ENCODE peak calls at places on chromosomes 1 and 21, in four cellular contexts. X is A549, J is HepG2, E is K562. B is an unnamed sample.

GRCh38 chr1:18540136-18540765 is 59.5 kb downstream of the KLHDC7A start:
- DNase-seq in X (no peak), J (no peak), E (no peak), B (no peak)

GRCh38 chr1:55631508-55631907 is 416.3 kb upstream of the USP24 start:
- DNase-seq in X (no peak), J (no peak), E (no peak), B (peak)

GRCh38 chr1:38991638-38992449 is 768 bp downstream of the AKIRIN1 start:
- DNase-seq in X (peak), J (no peak), E (peak), B (no peak)

GRCh38 chr1:44603718-44604117 is 70.6 kb downstream of the TMEM53 start:
- DNase-seq in X (no peak), J (no peak), E (no peak), B (no peak)

GRCh38 chr1:235632538-235633219 is 16.9 kb downstream of the GNG4 start:
- DNase-seq in X (no peak), J (no peak), E (no peak), B (peak)

GRCh38 chr1:39572379-39573096 is 4.1 kb downstream of the PABPC4 start:
- DNase-seq in X (no peak), J (no peak), E (no peak), B (no peak)

GRCh38 chr1:157994704-157995540 is 1.5 kb downstream of the KIRREL1 start:
- DNase-seq in X (no peak), J (no peak), E (no peak), B (peak)

GRCh38 chr1:22597996-22598395 is 34.7 kb downstream of the EPHA8 start:
- DNase-seq in X (no peak), J (no peak), E (no peak), B (no peak)

GRCh38 chr21:41831453-41831831 is 47.7 kb downstream of the PRDM15 start:
- DNase-seq in X (no peak), J (no peak), E (no peak), B (no peak)

GRCh38 chr1:16063226-16063829 is 10.1 kb downstream of the FAM131C start:
- DNase-seq in X (no peak), J (no peak), E (no peak), B (no peak)

GRCh38 chr1:185245466-185245865 is 71.6 kb downstream of the IVNS1ABP start:
- DNase-seq in X (no peak), J (no peak), E (no peak), B (no peak)

GRCh38 chr1:59017501-59018231 is 233.8 kb upstream of the JUN start:
- DNase-seq in X (no peak), J (no peak), E (no peak), B (peak)

GRCh38 chr1:3640113-3640932 is 9.6 kb downstream of the WRAP73 start:
- DNase-seq in X (no peak), J (no peak), E (no peak), B (no peak)

GRCh38 chr1:99645199-99645598 is 714 bp upstream of the PALMD start:
- DNase-seq in X (peak), J (peak), E (no peak), B (peak)

GRCh38 chr1:68954841-68955240 is 458.0 kb upstream of the DEPDC1 start:
- DNase-seq in X (no peak), J (no peak), E (no peak), B (no peak)

GRCh38 chr1:225484657-225485606 is 57.1 kb upstream of the LBR start:
- DNase-seq in X (no peak), J (no peak), E (no peak), B (no peak)

GRCh38 chr1:17162941-17163340 is 42.0 kb upstream of the PADI1 start:
- DNase-seq in X (no peak), J (no peak), E (peak), B (no peak)

GRCh38 chr1:228695015-228695955 is 40.0 kb upstream of the RHOU start:
- DNase-seq in X (no peak), J (peak), E (no peak), B (no peak)

GRCh38 chr1:50774759-50775351 is 185.2 kb downstream of the FAF1 start:
- DNase-seq in X (peak), J (peak), E (peak), B (peak)

GRCh38 chr21:17699524-17700189 is 87.0 kb upstream of the BTG3 start:
- DNase-seq in X (no peak), J (no peak), E (no peak), B (no peak)

GRCh38 chr1:11802973-11803885 is 2.5 kb downstream of the MTHFR start:
- DNase-seq in X (no peak), J (peak), E (peak), B (peak)

GRCh38 chr1:87642581-87643129 is 314.0 kb downstream of the LMO4 start:
- DNase-seq in X (no peak), J (peak), E (no peak), B (peak)

GRCh38 chr1:234885601-234886000 is 243.0 kb downstream of the TOMM20 start:
- DNase-seq in X (no peak), J (no peak), E (no peak), B (no peak)

GRCh38 chr1:35835398-35835797 is 27.6 kb downstream of the AGO4 start:
- DNase-seq in X (no peak), J (no peak), E (no peak), B (no peak)

GRCh38 chr1:77972080-77972479 is 6.8 kb downstream of the FUBP1 start:
- DNase-seq in X (no peak), J (no peak), E (no peak), B (no peak)

GRCh38 chr21:38494688-38495087 is 3.6 kb downstream of the ERG start:
- DNase-seq in X (no peak), J (no peak), E (no peak), B (no peak)

GRCh38 chr1:202551683-202552082 is 158.6 kb downstream of the SYT2 start:
- DNase-seq in X (no peak), J (no peak), E (peak), B (no peak)

GRCh38 chr1:109904105-109904817 is 6.4 kb upstream of the CSF1 start:
- DNase-seq in X (no peak), J (peak), E (no peak), B (no peak)

GRCh38 chr1:72442251-72442650 is 159.9 kb upstream of the NEGR1 start:
- DNase-seq in X (no peak), J (no peak), E (no peak), B (peak)

GRCh38 chr1:7265771-7266371 is 480.6 kb downstream of the CAMTA1 start:
- DNase-seq in X (peak), J (peak), E (no peak), B (peak)

GRCh38 chr1:193185861-193186714 is at the start of gene B3GALT2:
- DNase-seq in X (no peak), J (peak), E (no peak), B (peak)

GRCh38 chr1:149986486-149987296 is 23.8 kb downstream of the OTUD7B start:
- DNase-seq in X (no peak), J (no peak), E (no peak), B (peak)

GRCh38 chr1:200302893-200303250 is 107.0 kb downstream of the ZNF281 start:
- DNase-seq in X (no peak), J (no peak), E (no peak), B (no peak)

GRCh38 chr1:200793677-200794076 is 55.0 kb downstream of the CAMSAP2 start:
- DNase-seq in X (no peak), J (no peak), E (no peak), B (no peak)

GRCh38 chr21:25362375-25363267 is 244.7 kb downstream of the MRPL39 start:
- DNase-seq in X (no peak), J (no peak), E (no peak), B (no peak)

GRCh38 chr1:174040387-174040786 is 18.2 kb upstream of the RC3H1 start:
- DNase-seq in X (no peak), J (no peak), E (no peak), B (peak)

GRCh38 chr1:3481836-3482589 is 27.5 kb downstream of the ARHGEF16 start:
- DNase-seq in X (peak), J (no peak), E (no peak), B (no peak)

DNA sequence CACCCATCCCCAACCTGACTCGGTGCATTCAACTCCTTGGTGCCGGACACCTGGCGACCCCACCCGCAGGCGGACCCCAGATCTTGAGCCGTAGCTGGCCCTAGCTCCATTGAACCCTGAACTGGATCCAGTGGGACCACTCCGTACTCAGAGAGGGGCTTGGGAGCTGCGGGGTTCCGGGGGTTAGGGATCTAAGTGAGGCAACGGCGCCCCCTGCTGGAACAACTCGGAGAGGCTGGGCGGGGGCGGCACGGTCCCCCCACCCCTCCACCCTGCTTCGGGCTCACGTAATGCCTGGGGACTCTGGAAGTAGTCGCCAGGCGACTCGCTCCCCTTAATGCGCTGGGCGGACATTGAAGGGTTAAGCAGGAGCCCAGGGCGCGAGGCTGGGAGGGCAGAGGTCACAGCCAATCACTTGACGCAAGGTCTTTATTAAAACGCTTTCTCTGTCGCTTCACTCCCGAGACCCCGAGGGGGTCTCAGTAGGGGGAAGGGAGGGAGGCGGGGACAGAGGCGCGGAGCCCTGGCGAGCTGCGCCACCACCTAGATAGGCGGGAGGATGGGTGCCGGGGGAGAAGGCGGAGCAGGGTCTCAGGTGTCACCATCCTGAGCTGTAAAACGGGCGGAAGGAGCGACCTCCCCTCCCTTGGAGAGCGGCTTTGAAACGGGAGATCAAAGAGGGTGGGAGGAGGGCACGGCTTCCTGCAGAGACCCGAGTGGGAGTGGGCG is 699 bp upstream of the CRABP2 start:
- DNase-seq in X (peak), J (peak), E (peak), B (peak)
- TF ChIP-seq MAZ in X (no peak), J (no peak), E (peak), B (peak)

DNA sequence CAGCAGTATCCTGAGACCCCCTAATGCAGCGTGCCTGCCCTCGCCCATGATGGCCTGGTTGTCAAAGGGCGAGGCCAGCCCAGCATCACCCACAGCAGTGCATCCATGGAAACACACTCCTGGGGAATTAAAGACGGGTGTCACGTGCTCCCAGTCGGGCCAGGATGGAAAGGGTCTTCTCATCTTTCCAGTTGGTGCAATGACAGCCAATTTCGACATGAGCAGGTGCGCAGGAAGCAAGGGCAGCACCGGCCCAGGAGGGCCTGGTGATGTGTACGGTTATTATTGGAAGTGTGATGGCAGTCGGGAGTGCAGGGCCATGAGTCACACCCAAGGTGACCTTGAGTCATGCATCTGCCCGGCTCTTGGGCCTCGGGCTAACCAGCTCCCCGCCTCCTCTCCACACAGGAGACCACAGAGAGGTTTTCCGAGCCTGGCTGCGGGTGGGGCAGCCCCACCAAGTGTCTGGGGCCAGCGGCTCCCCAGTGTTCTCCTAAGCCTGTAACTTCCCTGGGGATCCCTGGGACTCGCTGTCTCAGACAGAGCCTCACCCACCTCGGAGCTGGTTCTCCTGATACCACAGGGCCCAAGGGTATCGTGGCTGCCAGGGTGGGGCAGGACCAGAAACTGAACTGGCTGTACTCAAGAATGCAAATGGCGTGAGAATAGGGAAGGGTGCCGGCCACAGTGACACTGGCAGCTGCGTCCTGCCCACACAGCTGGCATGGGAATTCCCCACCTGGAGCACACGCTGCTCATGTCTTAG is 119.8 kb downstream of the SIK1 start:
- DNase-seq in X (peak), J (peak), E (peak), B (peak)
- TF ChIP-seq USF2 in X (no peak), J (no peak), E (peak), B (no peak)

GRCh38 chr1:115797491-115797890 is 29.0 kb upstream of the CASQ2 start:
- DNase-seq in X (no peak), J (no peak), E (no peak), B (no peak)

GRCh38 chr1:115791816-115792215 is 23.3 kb upstream of the CASQ2 start:
- DNase-seq in X (no peak), J (no peak), E (no peak), B (no peak)

GRCh38 chr1:115794976-115795375 is 26.5 kb upstream of the CASQ2 start:
- DNase-seq in X (no peak), J (no peak), E (no peak), B (no peak)

GRCh38 chr1:115793162-115793561 is 24.6 kb upstream of the CASQ2 start:
- DNase-seq in X (no peak), J (no peak), E (no peak), B (no peak)

DNA sequence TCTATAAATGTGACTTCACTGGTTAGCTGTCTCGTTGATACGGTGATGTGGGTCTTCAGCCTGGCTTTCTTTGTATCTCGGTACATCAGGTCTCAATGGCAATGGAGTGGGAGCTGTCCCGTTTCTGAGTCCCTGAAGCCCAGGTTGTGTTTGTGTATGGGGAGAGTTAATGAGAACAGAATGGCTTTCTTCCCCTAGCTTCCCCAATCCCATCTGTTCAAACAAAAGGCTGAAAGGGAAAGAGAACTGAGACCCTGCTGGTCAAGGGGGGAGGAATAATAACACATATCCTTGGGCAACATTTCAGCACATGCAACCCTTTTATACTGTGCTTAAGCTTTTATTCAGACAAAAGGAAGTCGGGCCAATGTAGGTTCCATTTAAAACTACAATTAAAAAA is 28.4 kb upstream of the CASQ2 start:
- DNase-seq in X (no peak), J (no peak), E (no peak), B (no peak)
- TF ChIP-seq MAZ in X (no peak), J (no peak), E (no peak), B (no peak)

GRCh38 chr1:8702121-8702520 is 115.3 kb downstream of the RERE start:
- DNase-seq in X (no peak), J (peak), E (no peak), B (no peak)
- TF ChIP-seq USF2 in X (no peak), J (no peak), E (no peak), B (no peak)

GRCh38 chr1:246577720-246578106 is 11.5 kb downstream of the CNST start:
- DNase-seq in X (no peak), J (no peak), E (no peak), B (peak)
- TF ChIP-seq MAZ in X (no peak), J (no peak), E (no peak), B (no peak)

GRCh38 chr1:6006882-6007281 is 14.7 kb upstream of the NPHP4 start:
- DNase-seq in X (no peak), J (no peak), E (peak), B (no peak)

GRCh38 chr1:6005276-6005917 is 13.2 kb upstream of the NPHP4 start:
- DNase-seq in X (no peak), J (no peak), E (peak), B (no peak)

GRCh38 chr1:6003568-6004411 is 11.6 kb upstream of the NPHP4 start:
- DNase-seq in X (no peak), J (peak), E (no peak), B (no peak)

GRCh38 chr1:6002714-6003501 is 10.7 kb upstream of the NPHP4 start:
- DNase-seq in X (no peak), J (peak), E (no peak), B (no peak)

GRCh38 chr1:6004412-6005123 is 12.3 kb upstream of the NPHP4 start:
- DNase-seq in X (no peak), J (no peak), E (no peak), B (no peak)
- TF ChIP-seq USF2 in X (no peak), J (no peak), E (no peak), B (no peak)

GRCh38 chr1:42931911-42932422 is 26.7 kb downstream of the SLC2A1 start:
- DNase-seq in X (no peak), J (no peak), E (peak), B (no peak)
- TF ChIP-seq MAZ in X (no peak), J (no peak), E (no peak), B (no peak)

DNA sequence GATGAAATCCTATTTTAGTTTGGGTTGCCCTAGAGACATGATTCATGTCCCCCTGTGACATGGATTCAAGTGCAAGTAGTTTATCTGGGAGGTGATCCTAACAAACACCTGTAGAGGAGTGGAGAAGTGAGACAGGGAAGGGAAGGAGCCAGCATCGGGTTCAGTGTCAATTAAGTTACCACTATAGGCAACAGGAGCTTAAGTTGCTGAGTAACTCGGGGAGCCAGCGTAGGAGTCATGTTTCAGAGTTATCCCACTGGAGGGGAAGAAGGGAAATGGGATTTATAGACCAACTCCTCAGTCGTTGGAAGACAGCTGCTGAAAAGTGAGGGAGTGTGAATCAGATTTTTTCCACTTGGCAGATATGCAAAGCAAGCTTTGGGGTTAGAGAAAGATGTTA is 54.9 kb downstream of the SLC30A7 start:
- DNase-seq in X (no peak), J (no peak), E (no peak), B (peak)
- TF ChIP-seq USF2 in X (no peak), J (no peak), E (no peak), B (no peak)

B was measured in IMR-90.